ENCODE peak calls at places on chromosomes 2 and 18, in five cellular contexts. N is foreskin keratinocyte, C is neural crest cell, I is WERI-Rb-1, J is brain microvascular endothelial cell. E is an unnamed sample.
A peak's percentile ranks its signal among the peaks of the same experiment; 100 is the strongest.

GRCh38 chr2:73414651-73415050 is 29.0 kb downstream of the ALMS1 start:
- DNase-seq in N (no peak), C (no peak), I (no peak), J (no peak), E (no peak)

GRCh38 chr18:11149441-11150270 is at the start of gene PIEZO2:
- DNase-seq in N (no peak), C (peak; percentile 79), I (peak; percentile 74), J (peak; percentile 69), E (peak; percentile 56)

GRCh38 chr2:111202266-111203040 is 81.7 kb downstream of the BCL2L11 start:
- DNase-seq in N (no peak), C (no peak), I (no peak), J (peak; percentile 83), E (no peak)

GRCh38 chr2:221203846-221204245 is 368.3 kb downstream of the EPHA4 start:
- DNase-seq in N (no peak), C (no peak), I (no peak), J (no peak), E (no peak)

GRCh38 chr18:7668392-7668791 is 101.3 kb downstream of the PTPRM start:
- DNase-seq in N (no peak), C (no peak), I (no peak), J (no peak), E (no peak)

GRCh38 chr2:10079192-10079930 is 850 bp downstream of the CYS1 start:
- DNase-seq in N (peak; percentile 11), C (no peak), I (peak; percentile 52), J (peak; percentile 44), E (no peak)

GRCh38 chr2:67649331-67650071 is 252.4 kb downstream of the ETAA1 start:
- DNase-seq in N (no peak), C (no peak), I (no peak), J (no peak), E (peak; percentile 37)

GRCh38 chr2:241850544-241851324 is 8.0 kb downstream of the PDCD1 start:
- DNase-seq in N (no peak), C (no peak), I (no peak), J (no peak), E (peak; percentile 16)

GRCh38 chr2:239760596-239760995 is 264.5 kb downstream of the NDUFA10 start:
- DNase-seq in N (no peak), C (no peak), I (no peak), J (no peak), E (no peak)

GRCh38 chr2:10274376-10274775 is 28.3 kb upstream of the HPCAL1 start:
- DNase-seq in N (no peak), C (no peak), I (no peak), J (no peak), E (no peak)

GRCh38 chr2:240400319-240401161 is 34.9 kb upstream of the GPC1 start:
- DNase-seq in N (peak; percentile 7), C (no peak), I (peak; percentile 5), J (no peak), E (no peak)

GRCh38 chr2:10517351-10518043 is 69.4 kb upstream of the ODC1 start:
- DNase-seq in N (no peak), C (no peak), I (no peak), J (no peak), E (no peak)

GRCh38 chr18:73724908-73725307 is 422.7 kb downstream of the FBXO15 start:
- DNase-seq in N (no peak), C (no peak), I (no peak), J (no peak), E (no peak)

GRCh38 chr2:148546270-148546669 is 98.3 kb upstream of the EPC2 start:
- DNase-seq in N (no peak), C (no peak), I (no peak), J (no peak), E (no peak)

GRCh38 chr2:1484131-1484884 is 71.0 kb downstream of the TPO start:
- DNase-seq in N (no peak), C (no peak), I (no peak), J (no peak), E (no peak)

GRCh38 chr2:60306231-60306861 is 247.1 kb downstream of the BCL11A start:
- DNase-seq in N (peak; percentile 64), C (no peak), I (no peak), J (no peak), E (no peak)

GRCh38 chr2:71833855-71834554 is 313.7 kb downstream of the CYP26B1 start:
- DNase-seq in N (no peak), C (no peak), I (no peak), J (no peak), E (no peak)

GRCh38 chr2:177165103-177165583 is 47.5 kb upstream of the HNRNPA3 start:
- DNase-seq in N (no peak), C (peak; percentile 14), I (peak; percentile 12), J (peak; percentile 46), E (peak; percentile 44)

GRCh38 chr2:23384551-23385349 is at the start of gene KLHL29:
- DNase-seq in N (no peak), C (peak; percentile 53), I (peak; percentile 89), J (peak; percentile 55), E (peak; percentile 93)

GRCh38 chr2:23009545-23010149 is 375.3 kb upstream of the KLHL29 start:
- DNase-seq in N (no peak), C (no peak), I (no peak), J (peak; percentile 68), E (no peak)

GRCh38 chr18:57331718-57332117 is 20.6 kb upstream of the ST8SIA3 start:
- DNase-seq in N (peak; percentile 61), C (no peak), I (no peak), J (no peak), E (no peak)

GRCh38 chr2:199596549-199596948 is 138.8 kb upstream of the SATB2 start:
- DNase-seq in N (peak; percentile 2), C (no peak), I (no peak), J (peak; percentile 18), E (no peak)
- TF ChIP-seq CTCF in N (peak; percentile 67), C (peak; percentile 65), I (peak; percentile 16), J (peak; percentile 63), E (peak; percentile 23)

GRCh38 chr2:218872645-218873358 is 7.8 kb upstream of the WNT10A start:
- DNase-seq in N (no peak), C (no peak), I (no peak), J (no peak), E (no peak)
- TF ChIP-seq CTCF in N (no peak), C (no peak), I (no peak), J (no peak), E (no peak)

GRCh38 chr2:26024260-26024659 is 9.6 kb upstream of the RAB10 start:
- DNase-seq in N (no peak), C (no peak), I (no peak), J (no peak), E (no peak)
- TF ChIP-seq CTCF in N (no peak), C (no peak), I (no peak), J (no peak), E (no peak)

GRCh38 chr18:28108801-28109200 is 68.1 kb downstream of the CDH2 start:
- DNase-seq in N (no peak), C (no peak), I (no peak), J (no peak), E (no peak)
- TF ChIP-seq CTCF in N (peak; percentile 76), C (no peak), I (peak; percentile 20), J (no peak), E (no peak)

GRCh38 chr2:159071190-159071915 is 102.9 kb downstream of the TANC1 start:
- DNase-seq in N (no peak), C (no peak), I (no peak), J (peak; percentile 32), E (no peak)
- TF ChIP-seq CTCF in N (peak; percentile 8), C (peak; percentile 40), I (no peak), J (no peak), E (no peak)

GRCh38 chr2:102703748-102704147 is 58.1 kb upstream of the TMEM182 start:
- DNase-seq in N (peak; percentile 18), C (no peak), I (no peak), J (no peak), E (peak; percentile 18)
- TF ChIP-seq CTCF in N (peak; percentile 84), C (peak; percentile 66), I (peak; percentile 26), J (peak; percentile 54), E (peak; percentile 28)

DNA sequence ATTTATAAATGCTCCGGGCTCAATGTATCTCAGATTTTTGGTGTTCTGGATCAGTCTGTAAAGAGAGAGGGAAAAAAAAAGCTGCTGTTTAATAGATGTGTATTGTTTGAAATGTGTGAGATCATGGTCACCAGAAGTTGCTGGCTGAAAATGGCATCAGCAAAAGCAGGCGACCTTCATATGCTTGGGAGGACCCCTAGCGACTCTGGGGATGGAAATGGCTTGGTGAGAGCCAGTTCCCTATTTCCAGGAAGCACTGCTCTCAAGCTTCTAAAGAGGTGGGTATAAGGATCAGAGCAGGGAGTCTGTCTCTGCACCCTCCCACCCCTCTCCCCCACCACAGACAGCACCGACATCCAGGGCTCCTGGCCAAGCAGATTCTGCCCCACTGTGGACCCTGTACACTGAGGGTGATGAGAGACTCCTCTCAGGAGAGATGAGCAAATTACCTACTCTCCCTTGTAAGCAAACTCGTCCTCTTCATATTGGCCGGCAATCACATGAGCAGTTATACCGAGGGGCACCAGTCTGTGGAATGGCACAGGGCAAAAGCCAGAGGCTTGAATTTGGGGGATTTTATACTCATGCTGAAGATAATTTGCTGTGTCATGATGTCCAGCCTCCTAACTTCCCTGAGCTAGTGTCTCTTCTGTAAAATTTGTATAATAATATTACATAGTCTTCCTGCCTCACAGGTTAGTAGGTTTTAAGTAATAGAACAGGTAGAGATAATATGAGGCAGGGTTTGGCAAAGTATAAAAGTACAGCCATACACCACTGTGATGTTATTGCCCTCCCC is 29.6 kb downstream of the LHCGR start:
- DNase-seq in N (no peak), C (no peak), I (peak; percentile 37), J (no peak), E (no peak)
- TF ChIP-seq CTCF in N (no peak), C (no peak), I (peak; percentile 37), J (peak; percentile 17), E (no peak)

GRCh38 chr18:42707080-42707479 is 408.4 kb downstream of the RIT2 start:
- DNase-seq in N (no peak), C (no peak), I (no peak), J (no peak), E (no peak)
- TF ChIP-seq CTCF in N (no peak), C (no peak), I (no peak), J (no peak), E (no peak)

E was measured in adrenal gland.